ENCODE peak calls at places on chromosomes 3 and 15, in nine cellular contexts. One of them, this sample, is unnamed.

GRCh38 chr15:74906193-74906449 is 530 bp downstream of the FAM219B start:
- DNase-seq in CD8-positive, alpha-beta memory T cell: no peak
- DNase-seq in sigmoid colon: peak; percentile 71
- DNase-seq in A549: peak; percentile 49
- DNase-seq in mesendoderm: no peak
- DNase-seq in right lobe of liver: no peak
- DNase-seq in psoas muscle: peak; percentile 60
- DNase-seq in fibroblast of lung: no peak
- DNase-seq in adrenal gland: peak; percentile 58
- DNase-seq in this sample: no peak

GRCh38 chr3:24185738-24186384 is 240.8 kb downstream of the NR1D2 start:
- DNase-seq in CD8-positive, alpha-beta memory T cell: no peak
- DNase-seq in sigmoid colon: no peak
- DNase-seq in A549: peak; percentile 36
- DNase-seq in mesendoderm: peak; percentile 89
- DNase-seq in right lobe of liver: no peak
- DNase-seq in psoas muscle: peak; percentile 56
- DNase-seq in fibroblast of lung: peak; percentile 77
- DNase-seq in adrenal gland: peak; percentile 54
- DNase-seq in this sample: peak; percentile 26

GRCh38 chr3:150133293-150133692 is 162.6 kb upstream of the PFN2 start:
- DNase-seq in CD8-positive, alpha-beta memory T cell: no peak
- DNase-seq in sigmoid colon: no peak
- DNase-seq in A549: no peak
- DNase-seq in mesendoderm: no peak
- DNase-seq in right lobe of liver: no peak
- DNase-seq in psoas muscle: no peak
- DNase-seq in fibroblast of lung: no peak
- DNase-seq in adrenal gland: no peak
- DNase-seq in this sample: no peak

GRCh38 chr3:19559724-19560442 is 374.1 kb downstream of the EFHB start:
- DNase-seq in CD8-positive, alpha-beta memory T cell: no peak
- DNase-seq in sigmoid colon: no peak
- DNase-seq in A549: no peak
- DNase-seq in mesendoderm: no peak
- DNase-seq in right lobe of liver: no peak
- DNase-seq in psoas muscle: no peak
- DNase-seq in fibroblast of lung: no peak
- DNase-seq in adrenal gland: no peak
- DNase-seq in this sample: no peak

GRCh38 chr3:132641837-132642538 is 17.6 kb downstream of the ACAD11 start:
- DNase-seq in CD8-positive, alpha-beta memory T cell: peak; percentile 26
- DNase-seq in sigmoid colon: no peak
- DNase-seq in A549: peak; percentile 38
- DNase-seq in mesendoderm: peak; percentile 51
- DNase-seq in right lobe of liver: no peak
- DNase-seq in psoas muscle: no peak
- DNase-seq in fibroblast of lung: peak; percentile 76
- DNase-seq in adrenal gland: no peak
- DNase-seq in this sample: no peak

GRCh38 chr15:28989239-28989830 is 103.6 kb downstream of the APBA2 start:
- DNase-seq in CD8-positive, alpha-beta memory T cell: no peak
- DNase-seq in sigmoid colon: no peak
- DNase-seq in A549: no peak
- DNase-seq in mesendoderm: peak; percentile 72
- DNase-seq in right lobe of liver: no peak
- DNase-seq in psoas muscle: no peak
- DNase-seq in fibroblast of lung: no peak
- DNase-seq in adrenal gland: no peak
- DNase-seq in this sample: no peak

GRCh38 chr3:191119415-191120295 is 79.4 kb upstream of the OSTN start:
- DNase-seq in CD8-positive, alpha-beta memory T cell: no peak
- DNase-seq in sigmoid colon: no peak
- DNase-seq in A549: no peak
- DNase-seq in mesendoderm: no peak
- DNase-seq in right lobe of liver: no peak
- DNase-seq in psoas muscle: no peak
- DNase-seq in fibroblast of lung: no peak
- DNase-seq in adrenal gland: no peak
- DNase-seq in this sample: no peak

GRCh38 chr3:9930804-9931418 is 2.7 kb upstream of the CRELD1 start:
- DNase-seq in CD8-positive, alpha-beta memory T cell: no peak
- DNase-seq in sigmoid colon: no peak
- DNase-seq in A549: no peak
- DNase-seq in mesendoderm: no peak
- DNase-seq in right lobe of liver: no peak
- DNase-seq in psoas muscle: no peak
- DNase-seq in fibroblast of lung: peak; percentile 22
- DNase-seq in adrenal gland: no peak
- DNase-seq in this sample: no peak

GRCh38 chr3:8406479-8406878 is 95.1 kb upstream of the LMCD1 start:
- DNase-seq in CD8-positive, alpha-beta memory T cell: no peak
- DNase-seq in sigmoid colon: no peak
- DNase-seq in A549: no peak
- DNase-seq in mesendoderm: no peak
- DNase-seq in right lobe of liver: no peak
- DNase-seq in psoas muscle: no peak
- DNase-seq in fibroblast of lung: no peak
- DNase-seq in adrenal gland: no peak
- DNase-seq in this sample: no peak

GRCh38 chr3:177585271-177585670 is 388.0 kb upstream of the TBL1XR1 start:
- DNase-seq in CD8-positive, alpha-beta memory T cell: no peak
- DNase-seq in sigmoid colon: no peak
- DNase-seq in A549: no peak
- DNase-seq in mesendoderm: no peak
- DNase-seq in right lobe of liver: no peak
- DNase-seq in psoas muscle: no peak
- DNase-seq in fibroblast of lung: no peak
- DNase-seq in adrenal gland: no peak
- DNase-seq in this sample: no peak

GRCh38 chr15:76209523-76209922 is 101.7 kb downstream of the ETFA start:
- DNase-seq in CD8-positive, alpha-beta memory T cell: no peak
- DNase-seq in sigmoid colon: no peak
- DNase-seq in A549: no peak
- DNase-seq in mesendoderm: no peak
- DNase-seq in right lobe of liver: no peak
- DNase-seq in psoas muscle: no peak
- DNase-seq in fibroblast of lung: no peak
- DNase-seq in adrenal gland: no peak
- DNase-seq in this sample: no peak

GRCh38 chr15:31200735-31201151 is 99.2 kb upstream of the TRPM1 start:
- DNase-seq in CD8-positive, alpha-beta memory T cell: peak; percentile 49
- DNase-seq in sigmoid colon: peak; percentile 85
- DNase-seq in A549: peak; percentile 66
- DNase-seq in mesendoderm: peak; percentile 83
- DNase-seq in right lobe of liver: peak; percentile 85
- DNase-seq in psoas muscle: peak; percentile 81
- DNase-seq in fibroblast of lung: peak; percentile 62
- DNase-seq in adrenal gland: peak; percentile 65
- DNase-seq in this sample: no peak

DNA sequence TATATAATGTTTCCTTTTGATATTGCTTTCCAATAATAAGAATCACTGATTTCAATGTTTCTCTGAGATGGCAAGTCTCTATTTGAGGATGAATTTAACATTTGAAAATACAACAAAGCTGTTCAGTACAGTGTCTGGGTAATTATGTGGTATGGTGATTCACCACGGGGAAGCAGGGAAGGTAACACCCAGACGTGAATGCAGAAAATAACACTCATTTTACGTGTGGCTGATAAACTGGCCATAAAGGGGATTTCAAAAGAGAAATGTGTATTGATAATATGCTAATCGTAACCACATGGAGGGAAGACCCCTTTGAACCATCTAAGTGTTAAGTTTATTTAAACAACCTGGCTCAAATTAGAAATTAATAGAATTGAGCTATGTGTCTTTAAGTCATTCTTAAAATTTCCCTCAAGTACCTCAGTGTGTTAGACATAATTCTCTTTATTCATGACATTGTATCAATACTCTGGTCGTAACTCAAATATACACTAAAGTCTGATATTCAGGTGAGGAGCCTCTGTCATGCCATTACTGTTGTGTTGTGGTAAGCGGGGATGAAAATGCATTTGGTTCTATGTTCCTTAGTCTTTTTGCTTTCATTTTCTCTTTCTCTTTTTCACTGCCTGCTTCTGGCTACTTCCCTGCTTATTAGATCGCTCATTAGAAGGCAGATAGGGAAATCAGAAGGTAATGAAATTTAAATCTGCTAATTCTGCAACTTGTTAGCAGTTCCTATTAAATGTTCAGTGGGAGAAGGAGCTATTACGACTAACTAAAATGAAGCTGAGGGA is 344.8 kb downstream of the GRM7 start:
- DNase-seq in CD8-positive, alpha-beta memory T cell: no peak
- DNase-seq in sigmoid colon: no peak
- DNase-seq in A549: no peak
- DNase-seq in mesendoderm: no peak
- DNase-seq in right lobe of liver: no peak
- DNase-seq in psoas muscle: no peak
- DNase-seq in fibroblast of lung: no peak
- DNase-seq in adrenal gland: no peak
- DNase-seq in this sample: no peak
- H3K4me3 ChIP-seq in CD8-positive, alpha-beta memory T cell: no peak overlapping the region
- H3K4me3 ChIP-seq in sigmoid colon: peak overlapping the region; percentile 3
- H3K4me3 ChIP-seq in A549: no peak overlapping the region
- H3K4me3 ChIP-seq in mesendoderm: no peak overlapping the region
- H3K4me3 ChIP-seq in right lobe of liver: peak overlapping the region; percentile 28
- H3K4me3 ChIP-seq in psoas muscle: no peak overlapping the region
- H3K4me3 ChIP-seq in fibroblast of lung: peak overlapping the region; percentile 5
- H3K4me3 ChIP-seq in adrenal gland: no peak overlapping the region
- H3K4me3 ChIP-seq in this sample: peak overlapping the region; percentile 25

DNA sequence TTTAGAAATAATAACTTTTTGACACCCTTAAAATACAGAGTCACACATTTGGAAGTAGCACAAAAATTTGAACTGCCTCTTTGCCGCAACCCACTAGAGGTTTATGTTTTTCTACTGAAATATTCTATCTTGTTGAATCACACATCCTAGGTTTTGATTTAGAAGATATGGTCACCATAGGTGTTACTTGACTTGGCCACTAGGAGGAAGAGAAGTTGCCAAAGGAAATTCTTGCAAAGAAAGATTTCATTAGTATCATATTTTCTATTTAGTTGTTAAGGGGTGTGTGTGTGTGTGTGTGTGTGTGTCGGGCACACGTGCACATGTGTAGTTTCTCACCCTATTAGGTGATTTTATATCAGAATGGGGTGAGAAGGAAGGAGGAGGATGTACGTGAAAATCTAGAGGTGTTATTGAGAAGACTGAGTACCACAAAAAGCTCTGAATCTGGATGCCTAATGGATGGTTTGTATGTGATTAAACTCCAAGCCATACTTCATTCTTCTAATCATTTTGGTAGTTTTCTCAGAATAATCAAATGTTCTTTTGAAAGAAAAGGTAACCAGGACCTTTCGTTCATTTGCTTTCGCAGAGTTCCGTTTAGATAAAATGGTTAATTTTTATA is 31.5 kb downstream of the ZFAND6 start:
- DNase-seq in CD8-positive, alpha-beta memory T cell: no peak
- DNase-seq in sigmoid colon: no peak
- DNase-seq in A549: peak; percentile 25
- DNase-seq in mesendoderm: no peak
- DNase-seq in right lobe of liver: no peak
- DNase-seq in psoas muscle: no peak
- DNase-seq in fibroblast of lung: no peak
- DNase-seq in adrenal gland: no peak
- DNase-seq in this sample: no peak
- H3K27ac ChIP-seq in CD8-positive, alpha-beta memory T cell: no peak overlapping the region
- H3K27ac ChIP-seq in sigmoid colon: no peak overlapping the region
- H3K27ac ChIP-seq in A549: no peak overlapping the region
- H3K27ac ChIP-seq in mesendoderm: no peak overlapping the region
- H3K27ac ChIP-seq in right lobe of liver: no peak overlapping the region
- H3K27ac ChIP-seq in psoas muscle: no peak overlapping the region
- H3K27ac ChIP-seq in fibroblast of lung: no peak overlapping the region
- H3K27ac ChIP-seq in adrenal gland: no peak overlapping the region
- H3K27ac ChIP-seq in this sample: no peak overlapping the region

GRCh38 chr15:58865420-58865880 is 68.0 kb downstream of the SLTM start:
- DNase-seq in CD8-positive, alpha-beta memory T cell: no peak
- DNase-seq in sigmoid colon: no peak
- DNase-seq in A549: no peak
- DNase-seq in mesendoderm: peak; percentile 43
- DNase-seq in right lobe of liver: peak; percentile 47
- DNase-seq in psoas muscle: no peak
- DNase-seq in fibroblast of lung: peak; percentile 18
- DNase-seq in adrenal gland: peak; percentile 45
- DNase-seq in this sample: no peak
- H3K4me3 ChIP-seq in CD8-positive, alpha-beta memory T cell: no peak overlapping the region
- H3K4me3 ChIP-seq in sigmoid colon: peak overlapping the region; percentile 39
- H3K4me3 ChIP-seq in A549: no peak overlapping the region
- H3K4me3 ChIP-seq in mesendoderm: no peak overlapping the region
- H3K4me3 ChIP-seq in right lobe of liver: peak overlapping the region; percentile 36
- H3K4me3 ChIP-seq in psoas muscle: peak overlapping the region; percentile 55
- H3K4me3 ChIP-seq in fibroblast of lung: peak overlapping the region; percentile 10
- H3K4me3 ChIP-seq in adrenal gland: peak overlapping the region; percentile 25
- H3K4me3 ChIP-seq in this sample: peak overlapping the region; percentile 36

GRCh38 chr15:39145146-39145545 is 435.7 kb upstream of the THBS1 start:
- DNase-seq in CD8-positive, alpha-beta memory T cell: no peak
- DNase-seq in sigmoid colon: no peak
- DNase-seq in A549: no peak
- DNase-seq in mesendoderm: no peak
- DNase-seq in right lobe of liver: no peak
- DNase-seq in psoas muscle: no peak
- DNase-seq in fibroblast of lung: no peak
- DNase-seq in adrenal gland: no peak
- DNase-seq in this sample: no peak

GRCh38 chr15:39142500-39142899 is 438.4 kb upstream of the THBS1 start:
- DNase-seq in CD8-positive, alpha-beta memory T cell: no peak
- DNase-seq in sigmoid colon: no peak
- DNase-seq in A549: no peak
- DNase-seq in mesendoderm: no peak
- DNase-seq in right lobe of liver: no peak
- DNase-seq in psoas muscle: no peak
- DNase-seq in fibroblast of lung: no peak
- DNase-seq in adrenal gland: no peak
- DNase-seq in this sample: no peak

GRCh38 chr15:39144051-39144450 is 436.8 kb upstream of the THBS1 start:
- DNase-seq in CD8-positive, alpha-beta memory T cell: no peak
- DNase-seq in sigmoid colon: no peak
- DNase-seq in A549: no peak
- DNase-seq in mesendoderm: no peak
- DNase-seq in right lobe of liver: no peak
- DNase-seq in psoas muscle: no peak
- DNase-seq in fibroblast of lung: no peak
- DNase-seq in adrenal gland: no peak
- DNase-seq in this sample: no peak

GRCh38 chr15:39145854-39146253 is 435.0 kb upstream of the THBS1 start:
- DNase-seq in CD8-positive, alpha-beta memory T cell: no peak
- DNase-seq in sigmoid colon: no peak
- DNase-seq in A549: no peak
- DNase-seq in mesendoderm: no peak
- DNase-seq in right lobe of liver: no peak
- DNase-seq in psoas muscle: no peak
- DNase-seq in fibroblast of lung: peak; percentile 52
- DNase-seq in adrenal gland: no peak
- DNase-seq in this sample: no peak

DNA sequence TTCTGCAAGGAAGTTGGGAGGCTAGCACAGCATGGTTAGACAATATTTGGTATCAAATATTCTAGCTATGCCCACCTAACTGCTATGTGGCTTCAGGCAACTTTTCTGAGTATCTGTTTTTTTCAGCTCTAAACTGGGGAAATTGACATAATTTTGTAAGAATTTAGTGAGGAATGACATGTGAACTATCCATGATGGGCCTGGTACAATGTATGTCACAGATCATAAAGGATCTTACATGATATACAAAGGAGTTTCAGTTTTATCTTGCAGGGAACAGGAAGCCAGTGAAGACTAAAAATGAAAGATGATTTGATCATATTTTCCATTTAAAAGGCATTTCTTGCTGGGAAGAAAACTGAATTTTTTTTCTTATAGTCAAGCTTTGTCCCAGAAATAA is 436.3 kb upstream of the THBS1 start:
- DNase-seq in CD8-positive, alpha-beta memory T cell: no peak
- DNase-seq in sigmoid colon: no peak
- DNase-seq in A549: no peak
- DNase-seq in mesendoderm: no peak
- DNase-seq in right lobe of liver: no peak
- DNase-seq in psoas muscle: no peak
- DNase-seq in fibroblast of lung: no peak
- DNase-seq in adrenal gland: no peak
- DNase-seq in this sample: no peak
- H3K27ac ChIP-seq in CD8-positive, alpha-beta memory T cell: no peak overlapping the region
- H3K27ac ChIP-seq in sigmoid colon: no peak overlapping the region
- H3K27ac ChIP-seq in A549: no peak overlapping the region
- H3K27ac ChIP-seq in mesendoderm: no peak overlapping the region
- H3K27ac ChIP-seq in right lobe of liver: no peak overlapping the region
- H3K27ac ChIP-seq in psoas muscle: no peak overlapping the region
- H3K27ac ChIP-seq in fibroblast of lung: peak overlapping the region; percentile 3
- H3K27ac ChIP-seq in adrenal gland: no peak overlapping the region
- H3K27ac ChIP-seq in this sample: peak overlapping the region; percentile 29

This sample was measured in uterus.